ENCODE peak calls at places on chromosomes 3 and 15, in ten cellular contexts. D is psoas muscle; E is effector CD4-positive, alpha-beta T cell; M is Ammon's horn; H is posterior vena cava; S is activated T-cell treated with anti-CD3 and anti-CD28 coated beads, Interleukin-2, amount 50 U/mL, for 72 hours; C is mucosa of descending colon; G is HEK293T; A is AG20443; W is CD4-positive, alpha-beta T cell. J is an unnamed sample.

GRCh38 chr3:13546667-13547171 is 2.2 kb upstream of the FBLN2 start:
- DNase-seq in M (no peak), C (no peak), S (no peak), W (no peak), D (peak), G (no peak), A (no peak), E (no peak), H (peak), J (peak)

GRCh38 chr3:79414821-79415220 is 353.0 kb downstream of the ROBO1 start:
- DNase-seq in H (no peak), S (no peak), W (no peak), E (no peak), C (no peak), G (no peak), M (peak), D (peak), A (peak), J (no peak)

GRCh38 chr3:98994128-98994762 is 92.8 kb upstream of the DCBLD2 start:
- DNase-seq in W (no peak), E (no peak), A (peak), D (no peak), H (no peak), G (peak), S (no peak), M (peak), C (no peak), J (no peak)

GRCh38 chr3:43218156-43218555 is 68.2 kb upstream of the SNRK start:
- DNase-seq in C (no peak), E (no peak), G (no peak), M (no peak), D (no peak), H (no peak), W (no peak), A (no peak), S (no peak), J (no peak)

GRCh38 chr3:4898454-4899313 is 80.6 kb upstream of the BHLHE40 start:
- DNase-seq in M (no peak), E (no peak), A (peak), G (no peak), D (no peak), C (no peak), S (no peak), W (no peak), H (no peak), J (no peak)

GRCh38 chr3:161171113-161171512 is 50.0 kb upstream of the NMD3 start:
- DNase-seq in W (no peak), M (no peak), A (peak), H (peak), E (no peak), C (no peak), G (no peak), D (peak), S (no peak), J (peak)

GRCh38 chr3:11570789-11571495 is 72.8 kb downstream of the VGLL4 start:
- DNase-seq in S (no peak), W (no peak), C (no peak), M (no peak), G (no peak), H (no peak), E (no peak), A (peak), D (peak), J (no peak)

GRCh38 chr3:33883538-33884203 is 85.2 kb downstream of the PDCD6IP start:
- DNase-seq in A (peak), W (no peak), M (peak), S (no peak), H (no peak), G (no peak), D (no peak), E (peak), C (no peak), J (no peak)

GRCh38 chr15:35067501-35068347 is 17.4 kb downstream of the NANOGP8 start:
- DNase-seq in D (no peak), S (no peak), H (no peak), E (no peak), A (no peak), C (no peak), G (no peak), M (no peak), W (no peak), J (no peak)

GRCh38 chr3:72341943-72342342 is 506.3 kb downstream of the SHQ1 start:
- DNase-seq in C (no peak), H (no peak), A (no peak), W (no peak), E (no peak), M (no peak), G (no peak), D (no peak), S (no peak), J (no peak)

J was measured in left ventricle myocardium superior.